ENCODE peak calls at places on chromosomes 12 and 14, in seven cellular contexts. A is cardiac muscle cell; C is CD8-positive, alpha-beta T cell; P is body of pancreas; N is heart right ventricle; L is BE2C; H is neural progenitor cell. O is an unnamed sample. For H3K4me1, the result is how much of the 10 kb centered on the place peaks cover.

GRCh38 chr12:82361461-82361915 is 3.2 kb downstream of the METTL25 start:
- DNase-seq in A (no peak), C (no peak), P (no peak), N (no peak), L (no peak), H (no peak), O (no peak)

GRCh38 chr12:3381059-3382047 is 109.7 kb upstream of the PRMT8 start:
- DNase-seq in A (peak), C (no peak), P (peak), N (peak), L (no peak), H (no peak), O (no peak)

GRCh38 chr12:6211421-6211869 is 11.2 kb downstream of the CD9 start:
- DNase-seq in A (no peak), C (no peak), P (no peak), N (no peak), L (no peak), H (no peak), O (no peak)

GRCh38 chr12:11943919-11944318 is 126.8 kb upstream of the BCL2L14 start:
- DNase-seq in A (no peak), C (no peak), P (no peak), N (no peak), L (no peak), H (no peak), O (no peak)

GRCh38 chr12:3815096-3815766 is 58.0 kb downstream of the PARP11 start:
- DNase-seq in A (no peak), C (no peak), P (no peak), N (no peak), L (no peak), H (no peak), O (no peak)

GRCh38 chr12:106345739-106346138 is 11.8 kb upstream of the POLR3B start:
- DNase-seq in A (peak), C (no peak), P (peak), N (peak), L (peak), H (peak), O (no peak)

GRCh38 chr12:69534389-69534822 is 50.9 kb upstream of the CCT2 start:
- DNase-seq in A (peak), C (no peak), P (peak), N (peak), L (no peak), H (peak), O (no peak)

GRCh38 chr12:92570056-92570753 is 132.6 kb upstream of the PLEKHG7 start:
- DNase-seq in A (peak), C (peak), P (peak), N (peak), L (peak), H (peak), O (peak)

GRCh38 chr14:61836807-61837206 is 74.6 kb downstream of the SNAPC1 start:
- DNase-seq in A (no peak), C (no peak), P (no peak), N (no peak), L (no peak), H (no peak), O (no peak)

GRCh38 chr14:105064721-105065143 is 498 bp downstream of the GPR132 start:
- DNase-seq in A (peak), C (no peak), P (no peak), N (peak), L (no peak), H (peak), O (no peak)

GRCh38 chr12:21697829-21698630 is 40.4 kb upstream of the LDHB start:
- DNase-seq in A (peak), C (no peak), P (no peak), N (no peak), L (no peak), H (peak), O (peak)

GRCh38 chr14:104972301-104973211 is 5.6 kb downstream of the AHNAK2 start:
- DNase-seq in A (no peak), C (no peak), P (peak), N (no peak), L (peak), H (no peak), O (no peak)

GRCh38 chr14:78448483-78449094 is 278.4 kb downstream of the NRXN3 start:
- DNase-seq in A (peak), C (no peak), P (peak), N (peak), L (peak), H (peak), O (peak)

GRCh38 chr12:72995616-72996015 is 723.4 kb downstream of the TRHDE start:
- DNase-seq in A (no peak), C (no peak), P (no peak), N (no peak), L (no peak), H (no peak), O (no peak)

GRCh38 chr14:90538716-90539495 is 142.1 kb downstream of the CALM1 start:
- DNase-seq in A (no peak), C (no peak), P (no peak), N (no peak), L (peak), H (no peak), O (no peak)

GRCh38 chr12:42482820-42483533 is 106.6 kb downstream of the PRICKLE1 start:
- DNase-seq in A (peak), C (no peak), P (peak), N (peak), L (peak), H (peak), O (peak)

GRCh38 chr14:73249108-73249507 is 11.8 kb downstream of the PAPLN start:
- DNase-seq in A (no peak), C (no peak), P (no peak), N (no peak), L (no peak), H (no peak), O (no peak)

GRCh38 chr12:32811686-32812392 is 56.1 kb upstream of the YARS2 start:
- DNase-seq in A (no peak), C (no peak), P (no peak), N (no peak), L (no peak), H (no peak), O (no peak)

GRCh38 chr12:111424189-111424792 is 18.6 kb downstream of the SH2B3 start:
- DNase-seq in A (no peak), C (no peak), P (no peak), N (no peak), L (no peak), H (no peak), O (no peak)
- H3K4me1 ChIP-seq in A (under half), C (half or more), P (under half), N (half or more), L (under half), H (under half), O (under half)

GRCh38 chr12:124920353-124920935 is 6.0 kb upstream of the UBC start:
- DNase-seq in A (no peak), C (no peak), P (no peak), N (no peak), L (no peak), H (peak), O (no peak)
- H3K4me1 ChIP-seq in A (under half), C (half or more), P (under half), N (half or more), L (under half), H (half or more), O (under half)

GRCh38 chr12:104296718-104297117 is 6.8 kb upstream of the EID3 start:
- DNase-seq in A (no peak), C (no peak), P (no peak), N (no peak), L (no peak), H (no peak), O (no peak)

GRCh38 chr12:104303538-104304151 is at the start of gene EID3:
- DNase-seq in A (peak), C (peak), P (peak), N (peak), L (no peak), H (peak), O (no peak)

GRCh38 chr12:104295954-104296353 is 7.6 kb upstream of the EID3 start:
- DNase-seq in A (no peak), C (no peak), P (no peak), N (no peak), L (no peak), H (no peak), O (no peak)

GRCh38 chr12:104297477-104298113 is 5.9 kb upstream of the EID3 start:
- DNase-seq in A (no peak), C (no peak), P (no peak), N (no peak), L (no peak), H (no peak), O (no peak)

GRCh38 chr12:104299842-104300481 is 3.6 kb upstream of the EID3 start:
- DNase-seq in A (peak), C (no peak), P (no peak), N (no peak), L (no peak), H (no peak), O (no peak)
- H3K4me1 ChIP-seq in A (under half), C (under half), P (under half), N (half or more), L (under half), H (under half), O (under half)

DNA sequence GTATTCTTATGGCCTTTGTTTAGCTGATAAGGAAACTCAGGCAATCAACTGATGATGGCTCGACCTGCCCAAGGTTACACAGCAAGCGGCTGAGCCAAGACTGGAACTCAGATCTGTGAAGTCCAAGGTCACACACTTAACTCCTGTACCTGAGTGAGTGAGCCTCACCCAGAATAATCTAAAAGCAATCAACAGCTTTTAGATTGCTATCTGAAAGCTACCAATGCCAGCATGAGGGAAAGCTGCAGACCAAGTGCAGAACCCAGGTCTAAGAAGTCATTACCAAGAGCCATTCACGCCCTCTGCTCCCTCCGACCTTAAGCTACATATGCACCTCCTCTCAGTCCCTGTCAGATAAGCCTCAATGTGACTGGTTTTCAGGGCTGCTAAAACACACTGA is 12.1 kb downstream of the APPL2 start:
- DNase-seq in A (no peak), C (no peak), P (no peak), N (no peak), L (no peak), H (no peak), O (no peak)
- H3K4me1 ChIP-seq in A (under half), C (under half), P (under half), N (half or more), L (under half), H (under half), O (under half)

GRCh38 chr12:53254816-53255545 is 13.1 kb upstream of the ESPL1 start:
- DNase-seq in A (no peak), C (no peak), P (no peak), N (no peak), L (no peak), H (no peak), O (no peak)
- H3K4me1 ChIP-seq in A (under half), C (under half), P (under half), N (under half), L (under half), H (under half), O (under half)

GRCh38 chr12:646303-647038 is 16.8 kb downstream of the NINJ2 start:
- DNase-seq in A (peak), C (no peak), P (peak), N (peak), L (no peak), H (no peak), O (no peak)

GRCh38 chr12:645563-646071 is 17.6 kb downstream of the NINJ2 start:
- DNase-seq in A (peak), C (no peak), P (peak), N (peak), L (no peak), H (no peak), O (peak)

GRCh38 chr12:643478-644292 is 19.6 kb downstream of the NINJ2 start:
- DNase-seq in A (peak), C (no peak), P (no peak), N (peak), L (no peak), H (no peak), O (peak)

GRCh38 chr12:644293-644639 is 19.0 kb downstream of the NINJ2 start:
- DNase-seq in A (no peak), C (no peak), P (no peak), N (no peak), L (no peak), H (no peak), O (peak)

GRCh38 chr12:644818-645552 is 18.3 kb downstream of the NINJ2 start:
- DNase-seq in A (peak), C (no peak), P (no peak), N (no peak), L (no peak), H (no peak), O (no peak)
- H3K4me1 ChIP-seq in A (under half), C (under half), P (under half), N (half or more), L (under half), H (under half), O (under half)

O was measured in K562.